ENCODE peak calls at places on chromosomes 11 and 22, in six cellular contexts. B is lung; T is cardiac muscle cell; O is fibroblast of lung; J is heart right ventricle; P is CD8-positive, alpha-beta T cell. M is an unnamed sample.

GRCh38 chr22:29306830-29307657 is 594 bp downstream of the GAS2L1 start:
- DNase-seq in B (peak), P (no peak), O (peak), T (peak), J (peak), M (peak)

GRCh38 chr22:34111210-34111824 is 191.0 kb upstream of the LARGE1 start:
- DNase-seq in J (peak), O (peak), B (no peak), P (no peak), T (peak), M (peak)

GRCh38 chr11:11407065-11407737 is 54.2 kb upstream of the CSNK2A3 start:
- DNase-seq in J (peak), O (no peak), B (peak), P (no peak), T (no peak), M (peak)

GRCh38 chr11:16784671-16785070 is 46.2 kb downstream of the C11orf58 start:
- DNase-seq in P (no peak), J (no peak), T (peak), O (no peak), B (no peak), M (no peak)

GRCh38 chr22:46121079-46121478 is 29.2 kb upstream of the PPARA start:
- DNase-seq in P (no peak), O (no peak), J (no peak), T (no peak), B (no peak), M (no peak)

GRCh38 chr22:50056214-50056972 is 1.7 kb downstream of the TTLL8 start:
- DNase-seq in O (no peak), J (no peak), P (no peak), T (no peak), B (no peak), M (no peak)

GRCh38 chr11:69001301-69002081 is 11.6 kb downstream of the MRGPRF start:
- DNase-seq in P (no peak), B (no peak), T (no peak), O (no peak), J (peak), M (peak)

GRCh38 chr11:68051191-68052136 is 12.6 kb downstream of the TCIRG1 start:
- DNase-seq in J (no peak), B (no peak), O (no peak), T (no peak), P (no peak), M (peak)

GRCh38 chr22:37657590-37658132 is 862 bp upstream of the PDXP start:
- DNase-seq in O (no peak), B (no peak), T (no peak), J (no peak), P (no peak), M (no peak)

GRCh38 chr22:46068908-46069481 is 81.3 kb upstream of the PPARA start:
- DNase-seq in T (peak), O (peak), P (no peak), J (no peak), B (no peak), M (peak)

GRCh38 chr22:19111140-19111539 is 11.1 kb downstream of the DGCR2 start:
- DNase-seq in O (no peak), J (no peak), T (no peak), B (no peak), P (no peak), M (no peak)
- TF ChIP-seq CTCF in O (no peak), J (no peak), T (no peak), B (no peak), P (no peak), M (no peak)

GRCh38 chr11:1564535-1565172 is 7.4 kb downstream of the DUSP8 start:
- DNase-seq in P (no peak), J (peak), O (peak), T (peak), B (no peak), M (peak)
- H3K27ac ChIP-seq in P (no peak), J (no peak), O (no peak), T (no peak), B (peak), M (peak)

GRCh38 chr11:3957437-3957836 is 102.0 kb downstream of the STIM1 start:
- DNase-seq in J (no peak), B (no peak), P (no peak), T (no peak), O (no peak), M (no peak)

GRCh38 chr11:3959918-3960295 is 104.4 kb downstream of the STIM1 start:
- DNase-seq in O (no peak), J (no peak), T (no peak), B (no peak), P (no peak), M (no peak)

GRCh38 chr11:3958301-3958700 is 102.8 kb downstream of the STIM1 start:
- DNase-seq in P (no peak), B (no peak), O (no peak), T (no peak), J (no peak), M (no peak)

GRCh38 chr11:3956748-3957147 is 101.3 kb downstream of the STIM1 start:
- DNase-seq in J (no peak), P (no peak), T (no peak), B (no peak), O (no peak), M (no peak)

DNA sequence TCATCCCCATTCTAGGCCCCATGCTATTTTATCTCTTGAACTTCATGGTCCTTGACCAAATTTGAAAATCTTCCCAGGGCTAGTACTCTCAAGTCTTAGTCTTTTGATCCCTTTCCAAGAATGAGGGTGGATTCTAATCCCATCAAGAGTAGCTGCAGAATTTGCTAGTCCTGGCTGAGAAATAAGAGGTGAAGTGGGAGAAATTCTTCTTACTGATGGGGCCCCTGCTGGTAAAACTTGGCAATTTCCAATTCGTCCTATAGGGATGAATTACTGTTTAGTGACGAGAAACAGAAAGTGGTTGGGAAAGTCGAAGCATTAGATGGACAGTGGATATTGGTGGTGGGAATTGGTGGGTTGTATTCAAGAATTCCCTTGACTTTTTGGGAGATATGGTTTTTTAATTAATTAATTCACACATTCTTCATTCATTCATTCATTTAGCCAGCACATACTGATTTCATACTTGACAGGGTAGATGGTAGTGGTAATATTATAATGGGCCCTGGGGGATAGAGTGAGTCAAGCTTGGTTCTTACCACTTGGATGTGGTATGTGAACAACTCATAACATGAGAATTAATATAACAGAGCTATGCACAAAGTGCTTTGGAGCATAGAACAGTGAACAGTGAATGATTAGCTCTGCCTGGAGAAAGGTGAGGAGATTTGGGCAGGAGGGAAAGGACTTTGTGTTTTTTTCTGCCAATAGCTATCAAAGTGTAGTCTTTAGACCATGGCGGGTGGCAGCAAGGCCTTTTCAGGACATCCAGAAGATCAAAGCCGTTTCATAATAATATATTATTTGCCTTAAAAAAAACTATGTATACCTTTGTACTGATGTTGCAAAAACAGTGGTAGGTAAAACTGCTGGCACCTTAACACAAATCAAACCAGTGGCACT is 103.8 kb downstream of the STIM1 start:
- DNase-seq in B (no peak), J (no peak), T (peak), O (peak), P (no peak), M (no peak)
- TF ChIP-seq CTCF in B (no peak), J (no peak), T (peak), O (peak), P (no peak), M (no peak)

GRCh38 chr11:114244995-114245394 is 51.2 kb upstream of the NNMT start:
- DNase-seq in T (no peak), J (no peak), B (no peak), O (no peak), P (no peak), M (no peak)

GRCh38 chr11:114239632-114240224 is 56.5 kb upstream of the NNMT start:
- DNase-seq in T (no peak), J (no peak), O (no peak), B (no peak), P (no peak), M (no peak)

GRCh38 chr11:114243461-114244372 is 52.5 kb upstream of the NNMT start:
- DNase-seq in O (peak), B (no peak), J (peak), T (no peak), P (no peak), M (peak)

GRCh38 chr11:114237321-114238280 is 58.6 kb upstream of the NNMT start:
- DNase-seq in B (no peak), J (no peak), T (no peak), P (no peak), O (peak), M (no peak)

DNA sequence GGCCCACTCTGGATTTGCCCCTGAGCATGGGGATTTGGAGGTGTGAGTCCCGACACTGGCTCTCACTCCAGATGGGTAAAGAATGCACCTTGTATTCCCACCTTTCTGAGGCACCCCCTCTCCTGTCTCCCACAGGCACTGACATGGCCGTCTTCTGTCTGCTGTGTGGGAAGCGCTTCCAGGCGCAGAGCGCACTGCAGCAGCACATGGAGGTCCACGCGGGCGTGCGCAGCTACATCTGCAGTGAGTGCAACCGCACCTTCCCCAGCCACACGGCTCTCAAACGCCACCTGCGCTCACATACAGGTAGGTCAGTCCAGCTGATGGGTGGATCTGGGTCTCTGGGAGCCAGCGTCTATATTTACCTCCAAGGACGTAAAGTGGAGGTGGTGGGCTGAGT is 54.2 kb upstream of the NNMT start:
- DNase-seq in T (no peak), P (no peak), O (no peak), J (no peak), B (no peak), M (peak)
- H3K27ac ChIP-seq in T (no peak), P (no peak), O (no peak), J (no peak), B (no peak), M (no peak)

GRCh38 chr22:24157783-24158170 is 23.5 kb upstream of the SUSD2 start:
- DNase-seq in B (no peak), P (no peak), O (no peak), T (no peak), J (no peak), M (no peak)
- TF ChIP-seq CTCF in B (no peak), P (no peak), O (no peak), T (no peak), J (no peak), M (no peak)

DNA sequence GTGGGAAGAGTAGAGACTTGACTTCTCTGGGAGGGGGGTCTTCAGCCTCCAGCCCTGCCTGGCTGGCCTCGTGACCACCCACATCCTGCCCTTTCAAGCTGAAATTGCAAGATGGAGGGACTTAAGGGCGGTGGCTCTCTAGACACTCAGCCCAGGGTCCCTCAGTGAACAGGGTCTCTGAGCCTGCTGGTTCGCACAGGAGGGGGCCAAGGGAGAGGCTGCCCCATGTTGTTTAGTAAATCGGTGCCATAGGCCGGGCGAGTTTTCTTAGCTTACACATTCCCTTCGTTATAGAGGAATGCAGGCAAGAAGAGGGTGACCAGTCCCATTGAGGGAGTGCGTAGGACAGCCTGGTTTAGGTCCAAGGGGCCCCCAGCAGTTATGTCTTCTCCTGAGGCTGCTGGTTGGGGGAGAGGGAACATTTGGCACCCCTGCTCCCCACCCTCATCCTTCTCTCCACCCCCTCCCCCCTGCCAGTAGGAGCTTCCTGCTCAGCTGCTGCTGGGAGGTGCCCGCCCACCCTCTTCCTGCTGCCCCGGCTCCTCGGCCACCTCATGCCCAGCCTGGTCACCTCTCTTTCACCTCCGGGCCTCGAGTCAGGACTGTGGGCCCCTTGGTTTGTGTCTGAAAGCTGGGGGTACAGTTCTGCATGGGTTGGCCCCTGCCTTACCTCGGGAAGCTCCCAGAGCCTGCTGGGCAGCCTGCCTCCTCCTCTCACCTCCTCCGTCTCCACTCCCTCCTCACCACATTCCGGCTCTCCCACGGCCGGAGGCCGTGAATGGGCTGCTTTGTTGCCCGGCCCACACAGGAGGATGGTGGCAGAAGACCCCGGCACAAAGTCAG is 3.9 kb downstream of the FRMD8 start:
- DNase-seq in B (no peak), O (no peak), J (no peak), T (peak), P (no peak), M (peak)
- H3K27ac ChIP-seq in B (peak), O (peak), J (peak), T (no peak), P (no peak), M (peak)

DNA sequence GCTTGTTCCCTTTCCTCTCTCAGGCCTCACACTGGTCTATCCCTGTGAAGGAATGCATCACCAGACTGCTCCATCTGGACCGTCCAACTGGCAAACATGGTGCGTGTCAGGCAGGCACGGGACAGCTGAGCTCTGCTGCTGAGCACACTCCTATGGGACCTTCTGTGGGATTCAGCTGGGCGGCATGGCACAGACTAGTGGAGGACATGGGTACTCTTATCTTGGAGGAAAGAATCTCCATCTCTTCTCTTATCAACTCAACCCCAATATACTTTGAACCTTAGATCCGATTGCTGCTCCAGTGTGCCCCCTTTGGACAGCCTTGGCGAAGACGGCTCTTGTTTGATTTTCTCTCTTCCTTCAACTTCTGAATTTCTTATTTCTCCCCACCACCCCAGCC is 593.6 kb downstream of the ETS1 start:
- DNase-seq in P (no peak), J (no peak), B (no peak), O (no peak), T (no peak), M (no peak)
- TF ChIP-seq CTCF in P (no peak), J (no peak), B (no peak), O (peak), T (no peak), M (no peak)

GRCh38 chr11:116990061-116990473 is 108.2 kb downstream of the SIK3 start:
- DNase-seq in P (no peak), B (no peak), J (peak), T (peak), O (peak), M (no peak)

GRCh38 chr11:116990811-116991210 is 107.4 kb downstream of the SIK3 start:
- DNase-seq in O (no peak), T (no peak), B (no peak), J (no peak), P (no peak), M (no peak)

GRCh38 chr11:116986521-116987105 is 111.6 kb downstream of the SIK3 start:
- DNase-seq in O (peak), J (no peak), T (peak), B (peak), P (no peak), M (no peak)

GRCh38 chr11:116991491-116991890 is 106.7 kb downstream of the SIK3 start:
- DNase-seq in T (no peak), B (no peak), J (no peak), O (no peak), P (no peak), M (no peak)

DNA sequence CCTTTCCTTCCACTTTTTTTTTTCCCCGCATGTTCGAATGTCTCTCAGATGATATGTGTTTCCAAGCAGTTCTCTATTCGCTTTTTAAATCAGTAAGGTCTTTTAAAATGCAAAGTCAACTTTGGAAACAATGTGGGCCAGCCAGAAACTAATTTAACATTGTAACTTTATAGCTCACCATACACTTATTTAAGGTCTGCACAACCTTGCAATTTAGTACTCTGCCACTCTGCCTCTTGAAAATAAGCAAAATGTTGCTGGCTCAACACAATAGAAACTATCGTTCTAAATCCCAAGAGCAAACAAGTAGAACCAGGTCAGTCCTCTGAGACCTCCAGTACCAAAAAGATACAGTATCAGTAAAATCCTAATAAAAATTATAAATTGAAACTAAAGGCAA is 109.0 kb downstream of the SIK3 start:
- DNase-seq in J (no peak), O (no peak), B (no peak), P (no peak), T (no peak), M (no peak)
- H3K27ac ChIP-seq in J (no peak), O (no peak), B (no peak), P (no peak), T (no peak), M (peak)